ENCODE peak calls at places on chromosomes 5 and 9, in four cellular contexts. T is cardiac muscle cell, B is heart right ventricle, U is hepatocyte. O is an unnamed sample.

GRCh38 chr9:35756743-35757526 is 2.9 kb upstream of the MSMP start:
- DNase-seq in T (peak; percentile 17), B (peak; percentile 76), U (peak; percentile 81), O (peak; percentile 76)

GRCh38 chr5:92560698-92561361 is 1020.2 kb downstream of the NR2F1-AS1 start:
- DNase-seq in T (peak; percentile 56), B (no peak), U (peak; percentile 11), O (no peak)

GRCh38 chr9:126114409-126114760 is 212.2 kb upstream of the MVB12B start:
- DNase-seq in T (no peak), B (no peak), U (no peak), O (no peak)

GRCh38 chr9:97470076-97470475 is 31.4 kb upstream of the TMOD1 start:
- DNase-seq in T (no peak), B (no peak), U (no peak), O (peak; percentile 57)

GRCh38 chr9:14203366-14204056 is 110.4 kb downstream of the NFIB start:
- DNase-seq in T (peak; percentile 69), B (peak; percentile 79), U (peak; percentile 19), O (peak; percentile 44)

GRCh38 chr5:147169399-147169798 is 65.4 kb upstream of the STK32A start:
- DNase-seq in T (peak; percentile 60), B (no peak), U (peak; percentile 68), O (no peak)

GRCh38 chr5:88172847-88173758 is 95.5 kb downstream of the TMEM161B start:
- DNase-seq in T (no peak), B (no peak), U (peak; percentile 24), O (no peak)

GRCh38 chr9:700365-701282 is 140.9 kb upstream of the DMRT1 start:
- DNase-seq in T (no peak), B (no peak), U (no peak), O (no peak)

GRCh38 chr5:127290019-127290945 is at the start of gene MEGF10:
- DNase-seq in T (peak; percentile 66), B (peak; percentile 35), U (peak; percentile 71), O (no peak)

GRCh38 chr5:159149085-159149484 is 49.4 kb upstream of the EBF1 start:
- DNase-seq in T (no peak), B (no peak), U (no peak), O (no peak)

GRCh38 chr5:151611127-151611775 is 20.1 kb upstream of the FAT2 start:
- DNase-seq in T (no peak), B (no peak), U (no peak), O (no peak)

GRCh38 chr9:2837915-2838314 is 6.0 kb downstream of the PUM3 start:
- DNase-seq in T (peak; percentile 59), B (no peak), U (no peak), O (no peak)

GRCh38 chr9:87535817-87536539 is 38.3 kb downstream of the DAPK1 start:
- DNase-seq in T (peak; percentile 53), B (no peak), U (no peak), O (no peak)

GRCh38 chr9:12774861-12775367 is at the start of gene LURAP1L:
- DNase-seq in T (peak; percentile 80), B (no peak), U (peak; percentile 83), O (peak; percentile 43)

GRCh38 chr5:59299006-59299405 is 594.5 kb downstream of the PDE4D start:
- DNase-seq in T (no peak), B (no peak), U (no peak), O (no peak)

GRCh38 chr5:31106742-31107546 is 86.5 kb upstream of the CDH6 start:
- DNase-seq in T (peak; percentile 61), B (no peak), U (no peak), O (no peak)

GRCh38 chr5:104189909-104190308 is 627.3 kb upstream of the NUDT12 start:
- DNase-seq in T (peak; percentile 70), B (no peak), U (no peak), O (no peak)

GRCh38 chr5:1201327-1202025 is at the start of gene SLC6A19:
- DNase-seq in T (no peak), B (peak; percentile 5), U (no peak), O (peak; percentile 61)

GRCh38 chr9:6928863-6929262 is 171.1 kb downstream of the KDM4C start:
- DNase-seq in T (no peak), B (no peak), U (no peak), O (no peak)

GRCh38 chr5:59483971-59484472 is 409.5 kb downstream of the PDE4D start:
- DNase-seq in T (no peak), B (no peak), U (no peak), O (peak; percentile 9)

GRCh38 chr9:32571969-32572899 is 725 bp downstream of the NDUFB6 start:
- DNase-seq in T (peak; percentile 81), B (peak; percentile 57), U (peak; percentile 89), O (peak; percentile 77)

GRCh38 chr9:79028101-79028500 is 543.7 kb upstream of the TLE4 start:
- DNase-seq in T (no peak), B (no peak), U (no peak), O (no peak)

GRCh38 chr9:125428515-125429467 is 167.2 kb downstream of the GAPVD1 start:
- DNase-seq in T (no peak), B (no peak), U (no peak), O (peak; percentile 72)

GRCh38 chr9:36319806-36320205 is 61.6 kb upstream of the GNE start:
- DNase-seq in T (no peak), B (no peak), U (peak; percentile 68), O (no peak)

GRCh38 chr9:89473762-89474469 is 24.0 kb downstream of the SEMA4D start:
- DNase-seq in T (no peak), B (no peak), U (peak; percentile 47), O (no peak)

GRCh38 chr9:103361906-103362305 is 366.8 kb downstream of the CYLC2 start:
- DNase-seq in T (no peak), B (no peak), U (no peak), O (no peak)

GRCh38 chr9:79766091-79766490 is 194.3 kb downstream of the TLE4 start:
- DNase-seq in T (no peak), B (no peak), U (no peak), O (no peak)

GRCh38 chr9:79572891-79573696 is 1.3 kb downstream of the TLE4 start:
- DNase-seq in T (peak; percentile 17), B (peak; percentile 57), U (peak; percentile 63), O (peak; percentile 38)

GRCh38 chr5:169390265-169390664 is 89.3 kb upstream of the SLIT3 start:
- DNase-seq in T (no peak), B (no peak), U (no peak), O (no peak)

GRCh38 chr5:116062352-116062751 is 22.5 kb upstream of the COMMD10 start:
- DNase-seq in T (no peak), B (no peak), U (no peak), O (no peak)

GRCh38 chr5:41747291-41747690 is 122.9 kb downstream of the OXCT1 start:
- DNase-seq in T (peak; percentile 80), B (no peak), U (peak; percentile 50), O (peak; percentile 53)

GRCh38 chr5:157217289-157218024 is 36.8 kb downstream of the ITK start:
- DNase-seq in T (no peak), B (no peak), U (no peak), O (no peak)

GRCh38 chr5:94021246-94021645 is 279.8 kb upstream of the POU5F2 start:
- DNase-seq in T (peak; percentile 29), B (no peak), U (no peak), O (no peak)

GRCh38 chr5:155455791-155456514 is 442.4 kb downstream of the KIF4B start:
- DNase-seq in T (no peak), B (no peak), U (peak; percentile 10), O (no peak)

GRCh38 chr5:134005415-134006118 is 792 bp upstream of the VDAC1 start:
- DNase-seq in T (peak; percentile 23), B (peak; percentile 51), U (peak; percentile 37), O (peak; percentile 27)

GRCh38 chr5:103119067-103119764 is 722 bp downstream of the GIN1 start:
- DNase-seq in T (no peak), B (no peak), U (no peak), O (no peak)

GRCh38 chr9:89522261-89522978 is 24.5 kb upstream of the SEMA4D start:
- DNase-seq in T (no peak), B (no peak), U (no peak), O (no peak)

GRCh38 chr9:105251733-105252404 is 7.4 kb downstream of the SLC44A1 start:
- DNase-seq in T (no peak), B (no peak), U (no peak), O (no peak)
- TF ChIP-seq CTCF in T (no peak), B (no peak), U (no peak), O (no peak)

DNA sequence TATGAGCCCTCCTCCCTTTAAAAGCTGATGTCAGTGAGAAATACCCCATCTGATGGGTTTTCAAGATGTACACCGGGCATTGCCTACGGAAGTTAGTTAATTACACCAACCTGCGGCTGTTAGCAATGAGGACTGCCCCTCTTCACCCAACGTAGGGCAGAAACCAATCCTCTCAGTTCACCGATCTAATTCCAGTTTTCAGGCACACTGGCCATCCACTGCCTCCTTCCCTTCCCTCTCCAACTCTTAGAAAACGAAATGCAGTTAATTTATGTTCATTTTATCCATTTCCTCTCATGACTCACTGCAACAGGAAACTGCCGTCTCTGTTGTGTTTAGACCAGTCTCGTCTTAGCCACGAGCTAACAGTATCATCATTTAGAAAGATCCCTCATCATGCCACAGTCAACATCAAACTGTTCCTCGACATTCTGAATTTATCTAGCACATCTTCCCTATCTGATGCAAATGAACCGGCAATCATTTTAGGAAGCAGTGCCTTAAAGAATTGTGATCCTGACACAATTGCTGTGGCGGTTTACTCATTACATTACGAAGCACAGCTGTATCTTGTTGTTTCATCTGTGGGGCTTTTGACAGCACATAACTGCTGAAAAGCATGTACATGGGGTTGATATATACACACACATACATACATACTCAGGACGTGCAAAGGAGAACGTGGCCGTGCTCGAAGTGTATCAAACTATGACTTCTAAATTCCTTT is 168.6 kb downstream of the EFNA5 start:
- DNase-seq in T (peak; percentile 59), B (no peak), U (no peak), O (peak; percentile 18)
- H3K4me1 ChIP-seq in T (no peaks in the 10 kb centered on the region), B (no peaks in the 10 kb centered on the region), U (peaks cover 5% of the 10 kb centered on the region), O (peaks cover 24% of the 10 kb centered on the region)

GRCh38 chr5:71836084-71836483 is 117.0 kb downstream of the CARTPT start:
- DNase-seq in T (peak; percentile 11), B (no peak), U (no peak), O (no peak)
- TF ChIP-seq CTCF in T (peak; percentile 35), B (no peak), U (no peak), O (peak; percentile 50)

GRCh38 chr9:113620377-113621161 is 157.0 kb downstream of the RGS3 start:
- DNase-seq in T (peak; percentile 95), B (peak; percentile 53), U (peak; percentile 91), O (peak; percentile 84)
- H3K4me1 ChIP-seq in T (peaks cover 43% of the 10 kb centered on the region), B (peaks cover 55% of the 10 kb centered on the region), U (peaks cover 28% of the 10 kb centered on the region), O (peaks cover 28% of the 10 kb centered on the region)

DNA sequence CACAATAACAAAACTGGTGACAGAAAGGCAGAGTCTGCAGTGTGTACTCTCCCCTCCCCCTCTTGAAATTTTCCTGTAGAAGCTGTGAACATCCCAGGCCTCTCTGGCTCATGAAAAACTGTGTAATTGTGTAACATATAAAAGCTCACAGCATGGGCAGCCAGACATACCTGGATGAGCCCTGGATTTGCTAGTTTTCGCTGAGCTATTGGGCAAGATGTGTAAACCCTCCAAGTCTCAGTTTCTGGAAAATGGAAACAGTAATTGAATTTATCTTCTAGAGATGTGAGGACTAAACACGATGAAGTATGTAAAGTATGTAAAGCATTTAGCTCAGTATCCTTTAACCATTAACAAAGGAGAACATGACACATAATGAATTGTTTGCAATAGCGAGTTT is 143.2 kb upstream of the ANKH start:
- DNase-seq in T (peak; percentile 67), B (no peak), U (peak; percentile 62), O (no peak)
- TF ChIP-seq CTCF in T (no peak), B (no peak), U (no peak), O (no peak)

GRCh38 chr5:177396086-177396485 is 4.4 kb downstream of the PFN3 start:
- DNase-seq in T (no peak), B (no peak), U (no peak), O (no peak)
- H3K4me1 ChIP-seq in T (no peaks in the 10 kb centered on the region), B (peaks cover 6% of the 10 kb centered on the region), U (no peaks in the 10 kb centered on the region), O (no peaks in the 10 kb centered on the region)